ENCODE peak calls at places on chromosomes 12 and 14, in five cellular contexts. H, E, G, L and K are unnamed samples.

GRCh38 chr14:81252278-81252677 is 31.5 kb upstream of the GTF2A1 start:
- DNase-seq in H (no peak), E (no peak), G (no peak), L (no peak), K (no peak)

GRCh38 chr12:68746572-68747180 is 700 bp downstream of the SLC35E3 start:
- DNase-seq in G (peak; percentile 68), L (peak; percentile 44), E (peak; percentile 10), H (peak; percentile 36), K (peak; percentile 76)

GRCh38 chr12:95574799-95575452 is 23.6 kb upstream of the USP44 start:
- DNase-seq in G (peak; percentile 64), L (no peak), E (no peak), H (peak; percentile 15), K (no peak)

GRCh38 chr14:104563742-104564615 is 15.6 kb upstream of the C14orf180 start:
- DNase-seq in L (peak; percentile 77), E (peak; percentile 54), G (peak; percentile 34), H (peak; percentile 7), K (no peak)

GRCh38 chr14:26199599-26200370 is 398.0 kb downstream of the NOVA1 start:
- DNase-seq in H (no peak), G (no peak), L (no peak), E (no peak), K (no peak)

GRCh38 chr14:44446965-44447364 is 60.1 kb downstream of the FSCB start:
- DNase-seq in G (no peak), L (no peak), E (no peak), H (no peak), K (no peak)

GRCh38 chr14:63787995-63788946 is 60.4 kb upstream of the SGPP1 start:
- DNase-seq in G (no peak), H (no peak), L (no peak), E (no peak), K (no peak)

GRCh38 chr12:24222968-24223367 is 273.5 kb upstream of the SOX5 start:
- DNase-seq in H (no peak), E (no peak), G (peak; percentile 87), L (no peak), K (no peak)

GRCh38 chr12:107461222-107461980 is 224.2 kb upstream of the PWP1 start:
- DNase-seq in G (peak; percentile 91), L (no peak), E (no peak), H (no peak), K (no peak)

GRCh38 chr12:26761775-26762174 is 71.2 kb downstream of the ITPR2 start:
- DNase-seq in H (no peak), L (no peak), G (no peak), E (no peak), K (no peak)

GRCh38 chr14:38404100-38404541 is 148.2 kb upstream of the CLEC14A start:
- DNase-seq in L (no peak), H (no peak), E (no peak), G (peak; percentile 90), K (no peak)

GRCh38 chr14:61321385-61322010 is at the start of gene PRKCH:
- DNase-seq in H (no peak), L (peak; percentile 82), G (peak; percentile 25), E (peak; percentile 80), K (no peak)

GRCh38 chr14:105168979-105169507 is 467 bp upstream of the JAG2 start:
- DNase-seq in H (no peak), E (peak; percentile 30), L (peak; percentile 56), G (no peak), K (no peak)

GRCh38 chr12:42343721-42344120 is 17.8 kb downstream of the PPHLN1 start:
- DNase-seq in H (no peak), L (no peak), E (no peak), G (no peak), K (no peak)

GRCh38 chr12:99911076-99911475 is 73.7 kb downstream of the ANKS1B start:
- DNase-seq in E (no peak), H (peak; percentile 27), L (no peak), G (peak; percentile 89), K (peak; percentile 75)

GRCh38 chr14:66752109-66752508 is 244.2 kb downstream of the GPHN start:
- DNase-seq in G (no peak), L (no peak), E (no peak), H (no peak), K (no peak)

GRCh38 chr12:100824476-100824875 is 29.9 kb downstream of the ANO4 start:
- DNase-seq in E (no peak), H (no peak), G (no peak), L (no peak), K (no peak)

GRCh38 chr12:12319501-12320322 is 30.3 kb downstream of the MANSC1 start:
- DNase-seq in L (no peak), G (no peak), H (no peak), E (no peak), K (no peak)

GRCh38 chr14:65824285-65824977 is 411.9 kb downstream of the FUT8 start:
- DNase-seq in G (peak; percentile 70), L (no peak), H (peak; percentile 37), E (peak; percentile 40), K (no peak)

GRCh38 chr12:125267114-125267513 is 201.9 kb downstream of the AACS start:
- DNase-seq in L (no peak), E (no peak), H (no peak), G (no peak), K (no peak)

GRCh38 chr14:69191340-69192111 is at the start of gene EXD2:
- DNase-seq in G (peak; percentile 80), L (peak; percentile 84), H (peak; percentile 59), E (peak; percentile 55), K (peak; percentile 84)

GRCh38 chr12:76471579-76471978 is 88.0 kb downstream of the OSBPL8 start:
- DNase-seq in G (peak; percentile 4), E (no peak), L (no peak), H (no peak), K (no peak)

GRCh38 chr14:54807428-54807827 is 95.2 kb downstream of the GCH1 start:
- DNase-seq in H (no peak), G (no peak), E (no peak), L (no peak), K (no peak)

GRCh38 chr12:92261071-92261470 is 115.4 kb upstream of the BTG1 start:
- DNase-seq in L (no peak), E (no peak), H (no peak), G (no peak), K (no peak)

GRCh38 chr14:102472815-102473158 is 36.8 kb downstream of the ANKRD9 start:
- DNase-seq in L (no peak), G (no peak), H (no peak), E (no peak), K (no peak)

GRCh38 chr14:89586258-89587127 is 169.5 kb upstream of the FOXN3 start:
- DNase-seq in H (no peak), G (no peak), L (no peak), E (no peak), K (no peak)

GRCh38 chr14:21308479-21309237 is 28.8 kb downstream of the RPGRIP1 start:
- DNase-seq in G (peak; percentile 23), E (peak; percentile 71), H (peak; percentile 37), L (peak; percentile 29), K (peak; percentile 74)

DNA sequence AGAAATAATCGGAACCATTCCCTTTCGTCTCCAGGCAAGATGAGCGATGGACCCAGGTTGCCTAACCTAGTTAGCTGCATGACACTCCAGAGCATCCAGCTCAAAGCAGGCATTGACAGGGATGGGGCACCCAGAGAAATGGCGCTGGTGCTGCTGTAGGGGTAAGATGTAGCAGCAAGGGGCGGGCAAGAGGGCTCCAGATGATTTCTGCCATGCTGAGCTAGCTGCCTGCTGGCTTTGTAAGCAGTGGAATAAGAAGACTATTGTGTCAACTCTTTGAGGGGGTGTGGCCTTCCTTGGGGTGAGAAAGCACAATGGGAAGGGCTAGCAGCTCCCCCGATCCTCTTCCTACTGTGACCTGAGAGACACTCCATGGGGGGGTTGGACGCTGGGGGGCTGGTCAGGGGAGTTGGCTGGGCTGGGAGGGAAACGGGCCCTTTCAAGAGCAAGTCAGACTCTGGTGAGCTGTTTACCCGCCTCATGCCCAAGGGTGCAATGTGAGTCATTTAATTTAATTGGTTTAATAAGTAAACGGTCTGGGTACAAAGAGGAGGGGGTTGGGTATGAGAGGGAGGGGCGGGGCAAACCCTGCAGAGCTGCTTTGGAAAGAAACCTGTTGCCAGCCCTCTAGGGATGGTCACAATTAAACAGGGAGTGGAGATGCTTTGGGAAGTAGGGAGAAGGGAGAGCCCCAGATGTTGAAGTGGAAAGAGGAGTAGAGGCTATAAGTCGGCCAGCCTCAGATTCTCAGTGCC is 50.5 kb downstream of the B4GALNT3 start:
- DNase-seq in G (no peak), L (no peak), H (no peak), E (no peak), K (no peak)
- H3K4me3 ChIP-seq in G (no peak overlapping the region), L (no peak overlapping the region), H (no peak overlapping the region), E (no peak overlapping the region), K (no peak overlapping the region)

GRCh38 chr12:117986705-117987469 is 18.1 kb upstream of the KSR2 start:
- DNase-seq in E (no peak), H (no peak), L (no peak), G (peak; percentile 17), K (no peak)
- H3K4me3 ChIP-seq in E (no peak overlapping the region), H (no peak overlapping the region), L (no peak overlapping the region), G (no peak overlapping the region), K (no peak overlapping the region)

DNA sequence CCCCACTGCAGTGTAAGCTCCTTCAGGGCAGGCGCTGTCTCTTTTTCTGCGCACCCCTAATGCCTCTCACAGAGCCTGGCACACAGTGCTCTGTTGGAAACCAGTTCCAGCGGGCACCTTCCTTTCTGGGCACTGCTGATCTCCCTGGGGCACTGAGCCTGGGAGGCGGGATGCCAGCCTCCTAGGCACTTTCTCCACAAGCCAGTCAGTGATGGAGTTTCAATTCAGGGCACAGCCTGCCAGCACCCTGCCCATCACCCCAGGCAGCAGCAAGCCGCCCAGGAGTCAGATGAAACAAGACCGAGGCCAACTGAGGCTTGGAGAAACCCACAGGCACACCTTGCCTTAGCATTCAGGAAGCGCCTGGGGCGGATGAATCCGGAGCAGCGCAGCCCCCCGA is 5.7 kb upstream of the CTDSP2 start:
- DNase-seq in H (no peak), G (no peak), L (peak; percentile 54), E (no peak), K (no peak)
- H3K4me3 ChIP-seq in H (no peak overlapping the region), G (no peak overlapping the region), L (peak overlapping the region; percentile 51), E (no peak overlapping the region), K (peak overlapping the region; percentile 70)

DNA sequence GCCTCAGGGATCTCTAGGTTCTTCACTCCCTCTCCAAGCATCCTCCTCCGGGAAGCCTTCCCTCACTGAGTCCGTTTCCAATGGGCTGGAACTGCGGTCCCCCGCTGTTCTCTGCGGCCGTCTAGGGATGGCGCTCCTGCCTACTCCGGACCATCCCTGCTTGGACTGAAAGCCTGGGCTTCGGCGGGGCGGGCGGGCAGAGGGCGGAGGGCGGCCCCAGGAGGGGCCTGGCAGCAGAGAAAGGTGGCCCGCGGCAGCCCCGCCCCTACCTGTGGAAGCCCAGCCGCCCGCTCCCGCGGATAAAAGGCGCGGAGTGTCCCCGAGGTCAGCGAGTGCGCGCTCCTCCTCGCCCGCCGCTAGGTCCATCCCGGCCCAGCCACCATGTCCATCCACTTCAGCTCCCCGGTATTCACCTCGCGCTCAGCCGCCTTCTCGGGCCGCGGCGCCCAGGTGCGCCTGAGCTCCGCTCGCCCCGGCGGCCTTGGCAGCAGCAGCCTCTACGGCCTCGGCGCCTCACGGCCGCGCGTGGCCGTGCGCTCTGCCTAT is at the start of gene KRT7:
- DNase-seq in H (no peak), E (no peak), L (no peak), G (no peak), K (no peak)
- H3K4me3 ChIP-seq in H (no peak within 1 kb of the TSS), E (no peak within 1 kb of the TSS), L (no peak within 1 kb of the TSS), G (no peak within 1 kb of the TSS), K (peak within 1 kb of the TSS; percentile 47)

GRCh38 chr12:116273813-116274551 is 3.5 kb downstream of the MED13L start:
- DNase-seq in L (no peak), E (no peak), H (no peak), G (no peak), K (no peak)
- H3K4me3 ChIP-seq in L (no peak overlapping the region), E (no peak overlapping the region), H (no peak overlapping the region), G (no peak overlapping the region), K (peak overlapping the region; percentile 94)